ENCODE peak calls at places on chromosomes 16 and 17, in five cellular contexts. One of them, this sample, is unnamed.
A peak's percentile ranks its signal among the peaks of the same experiment; 100 is the strongest.

GRCh38 chr17:55495239-55495638 is 16.0 kb downstream of the SMIM36 start:
- DNase-seq in IMR-90: no peak
- DNase-seq in PC-3: peak; percentile 92
- DNase-seq in endodermal cell: no peak
- DNase-seq in body of pancreas: no peak
- DNase-seq in this sample: no peak

GRCh38 chr17:75783069-75783783 is 1.4 kb upstream of the UNK start:
- DNase-seq in IMR-90: peak; percentile 64
- DNase-seq in PC-3: peak; percentile 97
- DNase-seq in endodermal cell: no peak
- DNase-seq in body of pancreas: no peak
- DNase-seq in this sample: no peak

GRCh38 chr17:51653902-51654301 is 393.6 kb downstream of the UTP18 start:
- DNase-seq in IMR-90: no peak
- DNase-seq in PC-3: peak; percentile 45
- DNase-seq in endodermal cell: peak; percentile 83
- DNase-seq in body of pancreas: no peak
- DNase-seq in this sample: no peak

GRCh38 chr17:50615818-50616217 is 18.9 kb upstream of the ABCC3 start:
- DNase-seq in IMR-90: peak; percentile 29
- DNase-seq in PC-3: no peak
- DNase-seq in endodermal cell: no peak
- DNase-seq in body of pancreas: no peak
- DNase-seq in this sample: no peak

GRCh38 chr16:50611332-50611934 is 63.2 kb downstream of the NKD1 start:
- DNase-seq in IMR-90: peak; percentile 6
- DNase-seq in PC-3: peak; percentile 6
- DNase-seq in endodermal cell: no peak
- DNase-seq in body of pancreas: no peak
- DNase-seq in this sample: no peak

GRCh38 chr16:56360117-56361008 is 65.0 kb downstream of the AMFR start:
- DNase-seq in IMR-90: no peak
- DNase-seq in PC-3: no peak
- DNase-seq in endodermal cell: peak; percentile 35
- DNase-seq in body of pancreas: peak; percentile 11
- DNase-seq in this sample: no peak

GRCh38 chr16:21071741-21072140 is 78.9 kb downstream of the DNAH3 start:
- DNase-seq in IMR-90: no peak
- DNase-seq in PC-3: no peak
- DNase-seq in endodermal cell: no peak
- DNase-seq in body of pancreas: no peak
- DNase-seq in this sample: no peak

GRCh38 chr16:4572715-4573114 is 16.6 kb downstream of the C16orf96 start:
- DNase-seq in IMR-90: no peak
- DNase-seq in PC-3: no peak
- DNase-seq in endodermal cell: no peak
- DNase-seq in body of pancreas: no peak
- DNase-seq in this sample: no peak

GRCh38 chr17:32859857-32860525 is 16.9 kb downstream of the MYO1D start:
- DNase-seq in IMR-90: no peak
- DNase-seq in PC-3: no peak
- DNase-seq in endodermal cell: no peak
- DNase-seq in body of pancreas: no peak
- DNase-seq in this sample: no peak

GRCh38 chr16:81798311-81799137 is 19.4 kb downstream of the PLCG2 start:
- DNase-seq in IMR-90: no peak
- DNase-seq in PC-3: no peak
- DNase-seq in endodermal cell: no peak
- DNase-seq in body of pancreas: no peak
- DNase-seq in this sample: no peak

GRCh38 chr17:72476575-72476986 is 355.8 kb downstream of the SOX9 start:
- DNase-seq in IMR-90: no peak
- DNase-seq in PC-3: no peak
- DNase-seq in endodermal cell: peak; percentile 91
- DNase-seq in body of pancreas: no peak
- DNase-seq in this sample: no peak

GRCh38 chr17:5587431-5588032 is 3.2 kb upstream of the NLRP1 start:
- DNase-seq in IMR-90: peak; percentile 76
- DNase-seq in PC-3: peak; percentile 79
- DNase-seq in endodermal cell: peak; percentile 76
- DNase-seq in body of pancreas: peak; percentile 43
- DNase-seq in this sample: peak; percentile 78

GRCh38 chr16:16136588-16136987 is 86.7 kb downstream of the ABCC6 start:
- DNase-seq in IMR-90: no peak
- DNase-seq in PC-3: no peak
- DNase-seq in endodermal cell: no peak
- DNase-seq in body of pancreas: no peak
- DNase-seq in this sample: no peak

GRCh38 chr17:31654936-31655335 is 204.1 kb downstream of the COPRS start:
- DNase-seq in IMR-90: peak; percentile 12
- DNase-seq in PC-3: peak; percentile 82
- DNase-seq in endodermal cell: peak; percentile 58
- DNase-seq in body of pancreas: no peak
- DNase-seq in this sample: no peak

GRCh38 chr16:86816930-86817625 is 238.7 kb downstream of the FOXL1 start:
- DNase-seq in IMR-90: no peak
- DNase-seq in PC-3: no peak
- DNase-seq in endodermal cell: no peak
- DNase-seq in body of pancreas: no peak
- DNase-seq in this sample: no peak

GRCh38 chr17:75899353-75899752 is 2.6 kb upstream of the TRIM65 start:
- DNase-seq in IMR-90: no peak
- DNase-seq in PC-3: no peak
- DNase-seq in endodermal cell: peak; percentile 45
- DNase-seq in body of pancreas: no peak
- DNase-seq in this sample: no peak

GRCh38 chr16:69940676-69941075 is 10.5 kb upstream of the CLEC18A start:
- DNase-seq in IMR-90: no peak
- DNase-seq in PC-3: no peak
- DNase-seq in endodermal cell: no peak
- DNase-seq in body of pancreas: no peak
- DNase-seq in this sample: no peak

GRCh38 chr17:48841395-48841831 is 10.6 kb downstream of the CALCOCO2 start:
- DNase-seq in IMR-90: peak; percentile 76
- DNase-seq in PC-3: no peak
- DNase-seq in endodermal cell: no peak
- DNase-seq in body of pancreas: no peak
- DNase-seq in this sample: peak; percentile 72

GRCh38 chr17:32516450-32516849 is 29.7 kb downstream of the CDK5R1 start:
- DNase-seq in IMR-90: no peak
- DNase-seq in PC-3: no peak
- DNase-seq in endodermal cell: no peak
- DNase-seq in body of pancreas: no peak
- DNase-seq in this sample: no peak

GRCh38 chr17:81479175-81479574 is 33.4 kb downstream of the ACTG1 start:
- DNase-seq in IMR-90: no peak
- DNase-seq in PC-3: no peak
- DNase-seq in endodermal cell: no peak
- DNase-seq in body of pancreas: no peak
- DNase-seq in this sample: no peak

GRCh38 chr17:50049636-50050035 is 6.3 kb upstream of the ITGA3 start:
- DNase-seq in IMR-90: no peak
- DNase-seq in PC-3: no peak
- DNase-seq in endodermal cell: peak; percentile 59
- DNase-seq in body of pancreas: no peak
- DNase-seq in this sample: no peak

GRCh38 chr17:46736100-46736499 is 82.4 kb downstream of the WNT3 start:
- DNase-seq in IMR-90: no peak
- DNase-seq in PC-3: no peak
- DNase-seq in endodermal cell: peak; percentile 60
- DNase-seq in body of pancreas: no peak
- DNase-seq in this sample: no peak

GRCh38 chr17:17590141-17590735 is 1.3 kb downstream of the PEMT start:
- DNase-seq in IMR-90: no peak
- DNase-seq in PC-3: no peak
- DNase-seq in endodermal cell: peak; percentile 62
- DNase-seq in body of pancreas: no peak
- DNase-seq in this sample: no peak

GRCh38 chr17:16463341-16464000 is 28.5 kb downstream of the LRRC75A start:
- DNase-seq in IMR-90: peak; percentile 59
- DNase-seq in PC-3: peak; percentile 28
- DNase-seq in endodermal cell: peak; percentile 76
- DNase-seq in body of pancreas: peak; percentile 71
- DNase-seq in this sample: no peak

GRCh38 chr17:50155115-50155819 is 4.8 kb upstream of the PPP1R9B start:
- DNase-seq in IMR-90: peak; percentile 63
- DNase-seq in PC-3: no peak
- DNase-seq in endodermal cell: peak; percentile 49
- DNase-seq in body of pancreas: no peak
- DNase-seq in this sample: no peak

GRCh38 chr17:5821057-5821456 is 236.7 kb upstream of the NLRP1 start:
- DNase-seq in IMR-90: peak; percentile 29
- DNase-seq in PC-3: peak; percentile 77
- DNase-seq in endodermal cell: no peak
- DNase-seq in body of pancreas: no peak
- DNase-seq in this sample: no peak

GRCh38 chr17:77409282-77410161 is 268.8 kb downstream of the SEC14L1 start:
- DNase-seq in IMR-90: peak; percentile 58
- DNase-seq in PC-3: no peak
- DNase-seq in endodermal cell: peak; percentile 90
- DNase-seq in body of pancreas: peak; percentile 74
- DNase-seq in this sample: peak; percentile 58
- H3K4me3 ChIP-seq in IMR-90: no peak overlapping the region
- H3K4me3 ChIP-seq in PC-3: no peak overlapping the region
- H3K4me3 ChIP-seq in endodermal cell: no peak overlapping the region
- H3K4me3 ChIP-seq in body of pancreas: no peak overlapping the region
- H3K4me3 ChIP-seq in this sample: peak overlapping the region; percentile 25

GRCh38 chr16:88451586-88452484 is 1.2 kb upstream of the ZFPM1 start:
- DNase-seq in IMR-90: no peak
- DNase-seq in PC-3: no peak
- DNase-seq in endodermal cell: no peak
- DNase-seq in body of pancreas: no peak
- DNase-seq in this sample: peak; percentile 66

GRCh38 chr16:88453621-88454314 is 688 bp downstream of the ZFPM1 start:
- DNase-seq in IMR-90: no peak
- DNase-seq in PC-3: no peak
- DNase-seq in endodermal cell: peak; percentile 65
- DNase-seq in body of pancreas: peak; percentile 44
- DNase-seq in this sample: peak; percentile 63

GRCh38 chr16:88454315-88455057 is 1.4 kb downstream of the ZFPM1 start:
- DNase-seq in IMR-90: no peak
- DNase-seq in PC-3: peak; percentile 24
- DNase-seq in endodermal cell: peak; percentile 72
- DNase-seq in body of pancreas: peak; percentile 54
- DNase-seq in this sample: peak; percentile 66

GRCh38 chr16:88453217-88453531 is at the start of gene ZFPM1:
- DNase-seq in IMR-90: no peak
- DNase-seq in PC-3: no peak
- DNase-seq in endodermal cell: no peak
- DNase-seq in body of pancreas: no peak
- DNase-seq in this sample: no peak

DNA sequence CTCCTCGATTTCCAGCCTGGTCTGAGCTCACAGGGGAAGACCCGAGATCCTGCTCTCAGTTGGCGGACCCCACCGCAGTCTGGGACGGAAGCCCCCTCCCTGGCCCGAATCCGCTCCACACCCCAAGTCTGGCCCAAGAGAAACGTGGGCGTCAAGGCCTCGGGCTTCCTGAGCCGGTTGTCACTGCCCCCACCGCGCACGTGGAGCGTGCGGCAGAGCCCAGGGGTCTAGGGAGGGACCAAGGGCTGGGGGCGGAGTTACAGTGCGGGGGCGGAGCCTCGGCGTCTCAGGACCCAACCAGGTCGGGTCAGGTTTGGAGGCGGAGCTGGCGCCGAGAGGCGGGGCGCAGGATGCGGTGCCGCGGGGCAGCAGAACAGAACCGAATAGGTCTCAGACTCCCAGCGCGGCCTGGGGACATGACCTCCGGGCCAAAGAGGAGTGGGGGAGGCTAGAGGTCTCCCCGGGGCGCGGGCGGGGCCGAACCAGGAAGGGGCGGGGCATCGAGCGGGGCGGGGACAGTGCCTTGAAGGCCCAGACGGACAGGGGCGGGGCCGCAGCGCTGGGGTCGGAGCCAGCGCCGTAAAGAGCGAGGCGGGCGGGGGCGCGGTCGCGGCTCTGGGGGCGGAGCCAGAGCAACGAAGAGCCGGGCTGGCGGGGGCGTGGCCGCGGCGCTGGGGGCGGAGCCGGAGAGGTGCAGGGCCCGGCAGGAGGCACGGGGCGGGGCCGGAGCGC is 429 bp upstream of the ZFPM1 start:
- DNase-seq in IMR-90: peak; percentile 89
- DNase-seq in PC-3: peak; percentile 90
- DNase-seq in endodermal cell: peak; percentile 99
- DNase-seq in body of pancreas: peak; percentile 99
- DNase-seq in this sample: peak; percentile 98
- H3K4me1 ChIP-seq in IMR-90: peaks cover 14% of the 10 kb centered on the region
- H3K4me1 ChIP-seq in PC-3: peaks cover 17% of the 10 kb centered on the region
- H3K4me1 ChIP-seq in endodermal cell: peaks cover 10% of the 10 kb centered on the region
- H3K4me1 ChIP-seq in body of pancreas: peaks cover 47% of the 10 kb centered on the region
- H3K4me1 ChIP-seq in this sample: peaks cover 28% of the 10 kb centered on the region

GRCh38 chr17:42667088-42667951 is 8.2 kb downstream of the TUBG2 start:
- DNase-seq in IMR-90: peak; percentile 73
- DNase-seq in PC-3: peak; percentile 90
- DNase-seq in endodermal cell: peak; percentile 50
- DNase-seq in body of pancreas: peak; percentile 64
- DNase-seq in this sample: no peak
- H3K36me3 ChIP-seq in IMR-90: peaks cover 61% of the 10 kb centered on the region
- H3K36me3 ChIP-seq in PC-3: no peaks in the 10 kb centered on the region
- H3K36me3 ChIP-seq in endodermal cell: peaks cover 30% of the 10 kb centered on the region
- H3K36me3 ChIP-seq in body of pancreas: peaks cover 7% of the 10 kb centered on the region
- H3K36me3 ChIP-seq in this sample: no peaks in the 10 kb centered on the region

DNA sequence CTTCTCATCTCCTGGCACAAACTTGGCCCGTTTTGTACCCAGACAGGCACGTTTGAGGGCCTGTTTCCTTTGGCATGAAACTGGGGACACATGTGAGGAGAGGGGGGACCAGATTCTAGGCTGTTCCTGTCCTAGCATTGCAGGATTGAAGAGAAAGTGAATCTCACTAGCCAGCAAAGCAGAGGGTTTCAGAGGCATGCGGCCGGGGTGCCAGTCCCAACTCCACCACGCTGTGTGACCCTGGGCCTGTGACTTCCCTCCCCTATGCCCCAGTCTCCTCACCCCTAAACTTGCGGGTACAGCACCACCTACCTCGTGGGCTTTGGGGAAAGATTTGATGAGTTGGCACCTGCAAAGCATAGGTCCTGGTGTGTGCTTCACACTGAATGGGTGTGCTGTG is 53.5 kb upstream of the CIBAR2 start:
- DNase-seq in IMR-90: no peak
- DNase-seq in PC-3: no peak
- DNase-seq in endodermal cell: no peak
- DNase-seq in body of pancreas: no peak
- DNase-seq in this sample: no peak
- H3K4me3 ChIP-seq in IMR-90: no peak overlapping the region
- H3K4me3 ChIP-seq in PC-3: no peak overlapping the region
- H3K4me3 ChIP-seq in endodermal cell: no peak overlapping the region
- H3K4me3 ChIP-seq in body of pancreas: no peak overlapping the region
- H3K4me3 ChIP-seq in this sample: no peak overlapping the region

GRCh38 chr17:21028192-21028591 is 14.6 kb downstream of the USP22 start:
- DNase-seq in IMR-90: no peak
- DNase-seq in PC-3: no peak
- DNase-seq in endodermal cell: no peak
- DNase-seq in body of pancreas: no peak
- DNase-seq in this sample: no peak
- H3K4me1 ChIP-seq in IMR-90: peaks cover 26% of the 10 kb centered on the region
- H3K4me1 ChIP-seq in PC-3: peaks cover 13% of the 10 kb centered on the region
- H3K4me1 ChIP-seq in endodermal cell: peaks cover 6% of the 10 kb centered on the region
- H3K4me1 ChIP-seq in body of pancreas: peaks cover 54% of the 10 kb centered on the region
- H3K4me1 ChIP-seq in this sample: peaks cover 65% of the 10 kb centered on the region